ENCODE peak calls at places on chromosomes 13 and 19, in four cellular contexts. One of them, this sample, is unnamed. For H3K9me3, the result is how much of the 10 kb centered on the place peaks cover.

GRCh38 chr19:3095375-3096191 is 1.4 kb downstream of the GNA11 start:
- DNase-seq in kidney: peak
- DNase-seq in Peyer's patch: peak
- DNase-seq in IMR-90: no peak
- DNase-seq in this sample: peak

GRCh38 chr13:33128134-33128533 is 111.9 kb downstream of the KL start:
- DNase-seq in kidney: no peak
- DNase-seq in IMR-90: no peak
- DNase-seq in Peyer's patch: no peak
- DNase-seq in this sample: no peak

GRCh38 chr19:30781047-30781446 is 408.9 kb downstream of the ZNF536 start:
- DNase-seq in Peyer's patch: no peak
- DNase-seq in IMR-90: no peak
- DNase-seq in kidney: no peak
- DNase-seq in this sample: no peak

GRCh38 chr13:55554741-55555140 is 1586.0 kb upstream of the PRR20A start:
- DNase-seq in IMR-90: no peak
- DNase-seq in kidney: no peak
- DNase-seq in Peyer's patch: no peak
- DNase-seq in this sample: no peak

GRCh38 chr13:113730831-113731191 is 28.2 kb upstream of the TMEM255B start:
- DNase-seq in kidney: peak
- DNase-seq in Peyer's patch: no peak
- DNase-seq in IMR-90: no peak
- DNase-seq in this sample: no peak

GRCh38 chr19:38162094-38162493 is 61.9 kb downstream of the DPF1 start:
- DNase-seq in kidney: no peak
- DNase-seq in IMR-90: no peak
- DNase-seq in Peyer's patch: no peak
- DNase-seq in this sample: no peak

GRCh38 chr13:21075303-21076264 is 14.2 kb upstream of the LATS2 start:
- DNase-seq in kidney: no peak
- DNase-seq in IMR-90: no peak
- DNase-seq in Peyer's patch: no peak
- DNase-seq in this sample: peak

GRCh38 chr19:15671891-15672579 is 852 bp upstream of the CYP4F12 start:
- DNase-seq in kidney: no peak
- DNase-seq in IMR-90: no peak
- DNase-seq in Peyer's patch: no peak
- DNase-seq in this sample: no peak

GRCh38 chr19:20999731-21000352 is 20.6 kb upstream of the ZNF430 start:
- DNase-seq in Peyer's patch: peak
- DNase-seq in kidney: peak
- DNase-seq in IMR-90: peak
- DNase-seq in this sample: peak

GRCh38 chr13:48857576-48857975 is 118.1 kb upstream of the FNDC3A start:
- DNase-seq in Peyer's patch: no peak
- DNase-seq in IMR-90: no peak
- DNase-seq in kidney: no peak
- DNase-seq in this sample: no peak

GRCh38 chr13:68369739-68370138 is 1139.6 kb upstream of the PCDH9 start:
- DNase-seq in IMR-90: no peak
- DNase-seq in Peyer's patch: no peak
- DNase-seq in kidney: no peak
- DNase-seq in this sample: no peak

GRCh38 chr13:105395041-105395440 is 1140.4 kb downstream of the EFNB2 start:
- DNase-seq in Peyer's patch: no peak
- DNase-seq in kidney: no peak
- DNase-seq in IMR-90: peak
- DNase-seq in this sample: no peak

GRCh38 chr13:33351324-33351723 is 65.8 kb upstream of the STARD13 start:
- DNase-seq in Peyer's patch: no peak
- DNase-seq in IMR-90: peak
- DNase-seq in kidney: no peak
- DNase-seq in this sample: peak

GRCh38 chr13:48536851-48537250 is 4.0 kb upstream of the RCBTB2 start:
- DNase-seq in Peyer's patch: no peak
- DNase-seq in kidney: no peak
- DNase-seq in IMR-90: no peak
- DNase-seq in this sample: no peak

GRCh38 chr19:50870417-50871089 is 2.7 kb upstream of the KLK2 start:
- DNase-seq in Peyer's patch: no peak
- DNase-seq in kidney: no peak
- DNase-seq in IMR-90: peak
- DNase-seq in this sample: no peak

GRCh38 chr19:51107406-51108065 is 673 bp downstream of the CTU1 start:
- DNase-seq in kidney: no peak
- DNase-seq in Peyer's patch: no peak
- DNase-seq in IMR-90: peak
- DNase-seq in this sample: no peak

GRCh38 chr19:19107663-19108062 is 30.6 kb downstream of the TMEM161A start:
- DNase-seq in IMR-90: no peak
- DNase-seq in Peyer's patch: no peak
- DNase-seq in kidney: no peak
- DNase-seq in this sample: no peak

GRCh38 chr13:51590966-51591627 is 6.8 kb downstream of the WDFY2 start:
- DNase-seq in kidney: no peak
- DNase-seq in IMR-90: peak
- DNase-seq in Peyer's patch: no peak
- DNase-seq in this sample: no peak

GRCh38 chr19:55766466-55766865 is 2.5 kb upstream of the RFPL4AL1 start:
- DNase-seq in IMR-90: no peak
- DNase-seq in kidney: no peak
- DNase-seq in Peyer's patch: no peak
- DNase-seq in this sample: no peak

GRCh38 chr13:67049744-67050143 is 180.4 kb downstream of the PCDH9 start:
- DNase-seq in Peyer's patch: no peak
- DNase-seq in IMR-90: no peak
- DNase-seq in kidney: no peak
- DNase-seq in this sample: no peak

GRCh38 chr19:38209671-38210457 is 14.2 kb downstream of the DPF1 start:
- DNase-seq in Peyer's patch: peak
- DNase-seq in kidney: peak
- DNase-seq in IMR-90: peak
- DNase-seq in this sample: peak

GRCh38 chr19:1308718-1309117 is 23.0 kb downstream of the EFNA2 start:
- DNase-seq in IMR-90: no peak
- DNase-seq in kidney: no peak
- DNase-seq in Peyer's patch: no peak
- DNase-seq in this sample: no peak

GRCh38 chr19:27971071-27971470 is 1241.9 kb downstream of the UQCRFS1 start:
- DNase-seq in kidney: no peak
- DNase-seq in Peyer's patch: no peak
- DNase-seq in IMR-90: no peak
- DNase-seq in this sample: no peak

GRCh38 chr19:45179063-45179847 is 671 bp downstream of the BLOC1S3 start:
- DNase-seq in IMR-90: peak
- DNase-seq in Peyer's patch: no peak
- DNase-seq in kidney: no peak
- DNase-seq in this sample: peak

GRCh38 chr19:16661480-16662034 is 618 bp downstream of the TMEM38A start:
- DNase-seq in kidney: peak
- DNase-seq in IMR-90: no peak
- DNase-seq in Peyer's patch: peak
- DNase-seq in this sample: peak

GRCh38 chr13:32964987-32965386 is 51.2 kb upstream of the KL start:
- DNase-seq in IMR-90: no peak
- DNase-seq in kidney: no peak
- DNase-seq in Peyer's patch: no peak
- DNase-seq in this sample: no peak

GRCh38 chr13:91406619-91407018 is 8.2 kb downstream of the GPC5 start:
- DNase-seq in kidney: no peak
- DNase-seq in IMR-90: peak
- DNase-seq in Peyer's patch: no peak
- DNase-seq in this sample: peak

GRCh38 chr13:59363950-59364349 is 799.8 kb downstream of the DIAPH3 start:
- DNase-seq in IMR-90: no peak
- DNase-seq in kidney: no peak
- DNase-seq in Peyer's patch: no peak
- DNase-seq in this sample: no peak

GRCh38 chr13:63381078-63381859 is 1965.6 kb upstream of the PCDH20 start:
- DNase-seq in Peyer's patch: no peak
- DNase-seq in IMR-90: peak
- DNase-seq in kidney: no peak
- DNase-seq in this sample: no peak

GRCh38 chr19:3075605-3076431 is 13.5 kb upstream of the TLE5 start:
- DNase-seq in Peyer's patch: peak
- DNase-seq in IMR-90: no peak
- DNase-seq in kidney: peak
- DNase-seq in this sample: peak

DNA sequence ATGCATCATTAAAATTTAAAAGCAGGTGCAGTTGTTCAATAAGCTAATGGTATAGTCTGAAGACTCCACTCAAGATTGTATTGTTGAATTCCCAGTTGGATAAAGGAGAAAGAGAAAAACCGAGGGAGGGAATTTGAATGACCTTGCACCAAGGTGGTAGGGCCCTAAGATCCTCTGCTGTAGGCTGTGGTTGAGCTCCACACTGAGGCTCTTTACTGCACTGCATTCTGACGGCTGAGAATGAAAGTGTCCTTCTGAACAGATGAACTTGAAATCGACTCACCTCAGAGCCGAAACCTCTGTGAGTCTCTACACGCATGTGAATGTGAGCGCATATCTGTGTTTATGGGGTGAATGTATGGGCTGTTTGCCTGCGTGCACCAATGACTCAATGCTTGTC is 388.9 kb upstream of the DACH1 start:
- DNase-seq in kidney: no peak
- DNase-seq in Peyer's patch: no peak
- DNase-seq in IMR-90: no peak
- DNase-seq in this sample: peak
- TF ChIP-seq CTCF in kidney: peak
- TF ChIP-seq CTCF in Peyer's patch: no peak
- TF ChIP-seq CTCF in IMR-90: no peak
- TF ChIP-seq CTCF in this sample: peak

GRCh38 chr19:34766386-34766785 is 6.6 kb downstream of the ZNF599 start:
- DNase-seq in kidney: no peak
- DNase-seq in IMR-90: peak
- DNase-seq in Peyer's patch: no peak
- DNase-seq in this sample: no peak
- H3K9me3 ChIP-seq in kidney: under half
- H3K9me3 ChIP-seq in IMR-90: under half
- H3K9me3 ChIP-seq in Peyer's patch: under half
- H3K9me3 ChIP-seq in this sample: under half

GRCh38 chr13:94548382-94549240 is 47.3 kb downstream of the TGDS start:
- DNase-seq in kidney: peak
- DNase-seq in Peyer's patch: peak
- DNase-seq in IMR-90: peak
- DNase-seq in this sample: peak
- TF ChIP-seq CTCF in kidney: peak
- TF ChIP-seq CTCF in Peyer's patch: no peak
- TF ChIP-seq CTCF in IMR-90: peak
- TF ChIP-seq CTCF in this sample: no peak

DNA sequence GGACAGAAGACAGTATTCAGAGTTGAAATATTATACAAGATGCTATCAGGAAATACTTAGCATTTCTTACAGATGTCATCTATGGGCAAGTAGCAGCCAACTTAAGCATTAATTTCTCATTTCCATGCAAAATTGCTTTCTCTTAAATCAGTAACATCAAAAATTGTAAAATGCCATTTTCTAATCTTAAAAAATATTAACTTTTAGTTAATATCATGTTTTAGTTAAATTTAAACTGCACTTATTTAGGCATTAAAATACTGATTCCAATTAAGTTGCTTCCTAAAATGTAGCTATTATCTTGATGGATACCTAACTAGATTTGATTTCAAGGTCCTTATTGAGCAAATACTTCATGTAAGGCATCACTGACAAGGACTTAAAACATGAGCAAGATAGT is 27.8 kb downstream of the METTL21C start:
- DNase-seq in kidney: no peak
- DNase-seq in IMR-90: no peak
- DNase-seq in Peyer's patch: no peak
- DNase-seq in this sample: no peak
- H3K9me3 ChIP-seq in kidney: under half
- H3K9me3 ChIP-seq in IMR-90: under half
- H3K9me3 ChIP-seq in Peyer's patch: under half
- H3K9me3 ChIP-seq in this sample: under half

GRCh38 chr13:96141032-96141431 is 51.1 kb downstream of the HS6ST3 start:
- DNase-seq in kidney: no peak
- DNase-seq in IMR-90: peak
- DNase-seq in Peyer's patch: no peak
- DNase-seq in this sample: no peak
- TF ChIP-seq CTCF in kidney: peak
- TF ChIP-seq CTCF in IMR-90: peak
- TF ChIP-seq CTCF in Peyer's patch: no peak
- TF ChIP-seq CTCF in this sample: no peak